ENCODE peak calls at places on chromosomes 4 and X, in ten cellular contexts. L, A, T, I, N, F, U, D, K and R are unnamed samples.

GRCh38 chr4:40227284-40227683 is 30.5 kb downstream of the RHOH start:
- DNase-seq in L (no peak), A (no peak), T (no peak), I (no peak), N (no peak), F (no peak), U (no peak), D (no peak), K (no peak), R (no peak)

GRCh38 chrX:129566081-129566480 is 26.0 kb downstream of the OCRL start:
- DNase-seq in L (no peak), A (no peak), T (no peak), I (no peak), N (no peak), F (no peak), U (no peak), D (no peak), K (no peak), R (no peak)

GRCh38 chr4:25308266-25308665 is 4.3 kb upstream of the ZCCHC4 start:
- DNase-seq in L (no peak), A (no peak), T (peak), I (no peak), N (no peak), F (no peak), U (no peak), D (no peak), K (no peak), R (no peak)

GRCh38 chr4:48748949-48749596 is 31.0 kb downstream of the FRYL start:
- DNase-seq in L (no peak), A (no peak), T (peak), I (no peak), N (no peak), F (no peak), U (no peak), D (no peak), K (no peak), R (no peak)

GRCh38 chr4:114512595-114513295 is 85.9 kb upstream of the UGT8 start:
- DNase-seq in L (no peak), A (no peak), T (peak), I (no peak), N (no peak), F (no peak), U (no peak), D (no peak), K (no peak), R (no peak)

GRCh38 chrX:18389968-18390367 is 35.4 kb upstream of the CDKL5 start:
- DNase-seq in L (no peak), A (no peak), T (no peak), I (no peak), N (no peak), F (no peak), U (no peak), D (no peak), K (no peak), R (no peak)

GRCh38 chr4:175509320-175509719 is 302.7 kb downstream of the GPM6A start:
- DNase-seq in L (no peak), A (no peak), T (no peak), I (no peak), N (peak), F (peak), U (no peak), D (no peak), K (no peak), R (no peak)

GRCh38 chr4:123120473-123120872 is 198.1 kb upstream of the NUDT6 start:
- DNase-seq in L (no peak), A (no peak), T (peak), I (no peak), N (no peak), F (no peak), U (no peak), D (no peak), K (no peak), R (no peak)

GRCh38 chrX:150575415-150575814 is 7.0 kb downstream of the MTM1 start:
- DNase-seq in L (no peak), A (no peak), T (peak), I (no peak), N (no peak), F (no peak), U (peak), D (no peak), K (no peak), R (no peak)

GRCh38 chrX:53716328-53717088 is 30.0 kb upstream of the HUWE1 start:
- DNase-seq in L (no peak), A (no peak), T (peak), I (no peak), N (no peak), F (no peak), U (peak), D (no peak), K (no peak), R (no peak)

GRCh38 chrX:107632291-107632690 is 4.0 kb downstream of the PRPS1 start:
- DNase-seq in L (peak), A (no peak), T (no peak), I (no peak), N (no peak), F (no peak), U (no peak), D (no peak), K (no peak), R (no peak)

GRCh38 chrX:100265179-100265578 is 144.9 kb downstream of the PCDH19 start:
- DNase-seq in L (no peak), A (no peak), T (no peak), I (no peak), N (no peak), F (no peak), U (no peak), D (no peak), K (no peak), R (no peak)

GRCh38 chr4:150343796-150344195 is 238.2 kb upstream of the MAB21L2 start:
- DNase-seq in L (no peak), A (no peak), T (no peak), I (no peak), N (no peak), F (no peak), U (no peak), D (no peak), K (no peak), R (no peak)

GRCh38 chr4:75340561-75340960 is 173.6 kb downstream of the RCHY1 start:
- DNase-seq in L (no peak), A (no peak), T (no peak), I (no peak), N (no peak), F (no peak), U (no peak), D (no peak), K (no peak), R (no peak)

GRCh38 chrX:149129767-149130166 is 375.3 kb downstream of the IDS start:
- DNase-seq in L (no peak), A (no peak), T (peak), I (no peak), N (no peak), F (no peak), U (no peak), D (no peak), K (no peak), R (no peak)

GRCh38 chr4:86338989-86339388 is 20.9 kb downstream of the MAPK10 start:
- DNase-seq in L (peak), A (no peak), T (peak), I (no peak), N (no peak), F (no peak), U (no peak), D (peak), K (no peak), R (no peak)

GRCh38 chr4:13656569-13656988 is 29.1 kb upstream of the BOD1L1 start:
- DNase-seq in L (peak), A (peak), T (peak), I (no peak), N (peak), F (peak), U (no peak), D (peak), K (peak), R (peak)

GRCh38 chr4:1746919-1747602 is 25.7 kb downstream of the TACC3 start:
- DNase-seq in L (no peak), A (no peak), T (no peak), I (no peak), N (peak), F (no peak), U (no peak), D (no peak), K (no peak), R (no peak)

GRCh38 chr4:115834441-115834840 is 721.0 kb upstream of the NDST4 start:
- DNase-seq in L (no peak), A (no peak), T (peak), I (no peak), N (no peak), F (no peak), U (no peak), D (no peak), K (no peak), R (no peak)

GRCh38 chrX:125736008-125736729 is 416.5 kb downstream of the TEX13C start:
- DNase-seq in L (no peak), A (no peak), T (no peak), I (no peak), N (no peak), F (no peak), U (no peak), D (no peak), K (no peak), R (no peak)

GRCh38 chr4:88919056-88919455 is 137.9 kb downstream of the FAM13A start:
- DNase-seq in L (no peak), A (no peak), T (peak), I (no peak), N (no peak), F (no peak), U (no peak), D (no peak), K (no peak), R (no peak)

GRCh38 chrX:139739138-139739537 is 31.2 kb upstream of the MCF2 start:
- DNase-seq in L (peak), A (no peak), T (peak), I (no peak), N (no peak), F (no peak), U (no peak), D (no peak), K (no peak), R (no peak)

GRCh38 chr4:103030791-103031190 is 11.3 kb upstream of the SLC9B1 start:
- DNase-seq in L (no peak), A (no peak), T (no peak), I (no peak), N (no peak), F (no peak), U (no peak), D (no peak), K (no peak), R (no peak)

GRCh38 chr4:42656986-42657792 is at the start of gene ATP8A1:
- DNase-seq in L (peak), A (peak), T (peak), I (peak), N (peak), F (peak), U (peak), D (peak), K (peak), R (peak)